ENCODE peak calls at places on chromosomes 1 and 21, in nine cellular contexts. One of them, this sample, is unnamed.

GRCh38 chr1:204036882-204037645 is 35.9 kb upstream of the SOX13 start:
- DNase-seq in heart right ventricle: no peak
- DNase-seq in neural progenitor cell: no peak
- DNase-seq in Caco-2: no peak
- DNase-seq in BE2C: no peak
- DNase-seq in GM06990: no peak
- DNase-seq in fibroblast of pulmonary artery: no peak
- DNase-seq in progenitor cell of endocrine pancreas: no peak
- DNase-seq in sigmoid colon: no peak
- DNase-seq in this sample: no peak

GRCh38 chr1:231335663-231336602 is 1.7 kb downstream of the EXOC8 start:
- DNase-seq in neural progenitor cell: no peak
- DNase-seq in fibroblast of pulmonary artery: no peak
- DNase-seq in BE2C: no peak
- DNase-seq in heart right ventricle: no peak
- DNase-seq in sigmoid colon: no peak
- DNase-seq in Caco-2: peak
- DNase-seq in progenitor cell of endocrine pancreas: no peak
- DNase-seq in GM06990: no peak
- DNase-seq in this sample: no peak

GRCh38 chr1:34479731-34480130 is 275.1 kb upstream of the GJB5 start:
- DNase-seq in progenitor cell of endocrine pancreas: no peak
- DNase-seq in BE2C: peak
- DNase-seq in Caco-2: no peak
- DNase-seq in heart right ventricle: no peak
- DNase-seq in neural progenitor cell: peak
- DNase-seq in fibroblast of pulmonary artery: no peak
- DNase-seq in GM06990: no peak
- DNase-seq in sigmoid colon: no peak
- DNase-seq in this sample: no peak

GRCh38 chr1:113963281-113963906 is 15.9 kb upstream of the OLFML3 start:
- DNase-seq in progenitor cell of endocrine pancreas: no peak
- DNase-seq in heart right ventricle: no peak
- DNase-seq in neural progenitor cell: no peak
- DNase-seq in fibroblast of pulmonary artery: peak
- DNase-seq in sigmoid colon: no peak
- DNase-seq in Caco-2: no peak
- DNase-seq in GM06990: no peak
- DNase-seq in BE2C: no peak
- DNase-seq in this sample: no peak

GRCh38 chr1:217493290-217493689 is 137.6 kb downstream of the GPATCH2 start:
- DNase-seq in heart right ventricle: no peak
- DNase-seq in fibroblast of pulmonary artery: peak
- DNase-seq in Caco-2: no peak
- DNase-seq in sigmoid colon: no peak
- DNase-seq in progenitor cell of endocrine pancreas: no peak
- DNase-seq in BE2C: peak
- DNase-seq in neural progenitor cell: no peak
- DNase-seq in GM06990: no peak
- DNase-seq in this sample: no peak

GRCh38 chr1:54400321-54400720 is 5.9 kb downstream of the SSBP3 start:
- DNase-seq in Caco-2: no peak
- DNase-seq in neural progenitor cell: no peak
- DNase-seq in progenitor cell of endocrine pancreas: no peak
- DNase-seq in GM06990: no peak
- DNase-seq in BE2C: no peak
- DNase-seq in sigmoid colon: no peak
- DNase-seq in fibroblast of pulmonary artery: no peak
- DNase-seq in heart right ventricle: no peak
- DNase-seq in this sample: no peak

GRCh38 chr1:157868664-157869063 is 27.1 kb upstream of the CD5L start:
- DNase-seq in Caco-2: no peak
- DNase-seq in fibroblast of pulmonary artery: no peak
- DNase-seq in BE2C: no peak
- DNase-seq in neural progenitor cell: no peak
- DNase-seq in progenitor cell of endocrine pancreas: no peak
- DNase-seq in heart right ventricle: no peak
- DNase-seq in sigmoid colon: no peak
- DNase-seq in GM06990: no peak
- DNase-seq in this sample: no peak

GRCh38 chr1:204975568-204976235 is 67.3 kb upstream of the CNTN2 start:
- DNase-seq in fibroblast of pulmonary artery: peak
- DNase-seq in Caco-2: peak
- DNase-seq in GM06990: no peak
- DNase-seq in sigmoid colon: no peak
- DNase-seq in BE2C: peak
- DNase-seq in heart right ventricle: peak
- DNase-seq in progenitor cell of endocrine pancreas: peak
- DNase-seq in neural progenitor cell: peak
- DNase-seq in this sample: peak

GRCh38 chr1:41622402-41622801 is 137.9 kb upstream of the EDN2 start:
- DNase-seq in BE2C: no peak
- DNase-seq in progenitor cell of endocrine pancreas: no peak
- DNase-seq in neural progenitor cell: no peak
- DNase-seq in GM06990: no peak
- DNase-seq in sigmoid colon: peak
- DNase-seq in Caco-2: no peak
- DNase-seq in heart right ventricle: no peak
- DNase-seq in fibroblast of pulmonary artery: peak
- DNase-seq in this sample: no peak

GRCh38 chr1:215082532-215083407 is at the start of gene KCNK2:
- DNase-seq in BE2C: peak
- DNase-seq in progenitor cell of endocrine pancreas: peak
- DNase-seq in heart right ventricle: no peak
- DNase-seq in fibroblast of pulmonary artery: peak
- DNase-seq in GM06990: no peak
- DNase-seq in Caco-2: no peak
- DNase-seq in neural progenitor cell: peak
- DNase-seq in sigmoid colon: no peak
- DNase-seq in this sample: peak

GRCh38 chr21:15363921-15364320 is 299.1 kb upstream of the NRIP1 start:
- DNase-seq in BE2C: no peak
- DNase-seq in sigmoid colon: no peak
- DNase-seq in GM06990: no peak
- DNase-seq in neural progenitor cell: no peak
- DNase-seq in progenitor cell of endocrine pancreas: no peak
- DNase-seq in fibroblast of pulmonary artery: peak
- DNase-seq in heart right ventricle: no peak
- DNase-seq in Caco-2: no peak
- DNase-seq in this sample: no peak

GRCh38 chr1:203035111-203036000 is 9.1 kb downstream of the PPFIA4 start:
- DNase-seq in sigmoid colon: no peak
- DNase-seq in Caco-2: no peak
- DNase-seq in BE2C: no peak
- DNase-seq in fibroblast of pulmonary artery: no peak
- DNase-seq in heart right ventricle: no peak
- DNase-seq in GM06990: no peak
- DNase-seq in neural progenitor cell: no peak
- DNase-seq in progenitor cell of endocrine pancreas: no peak
- DNase-seq in this sample: no peak

GRCh38 chr1:77643456-77643855 is 39.0 kb downstream of the ZZZ3 start:
- DNase-seq in sigmoid colon: no peak
- DNase-seq in Caco-2: no peak
- DNase-seq in fibroblast of pulmonary artery: no peak
- DNase-seq in progenitor cell of endocrine pancreas: no peak
- DNase-seq in neural progenitor cell: no peak
- DNase-seq in BE2C: no peak
- DNase-seq in GM06990: no peak
- DNase-seq in heart right ventricle: no peak
- DNase-seq in this sample: no peak

GRCh38 chr1:64111787-64112186 is 91.6 kb upstream of the UBE2U start:
- DNase-seq in fibroblast of pulmonary artery: no peak
- DNase-seq in sigmoid colon: no peak
- DNase-seq in neural progenitor cell: no peak
- DNase-seq in heart right ventricle: no peak
- DNase-seq in Caco-2: no peak
- DNase-seq in progenitor cell of endocrine pancreas: no peak
- DNase-seq in BE2C: no peak
- DNase-seq in GM06990: no peak
- DNase-seq in this sample: no peak

GRCh38 chr1:229420765-229421164 is 13.1 kb downstream of the ACTA1 start:
- DNase-seq in BE2C: no peak
- DNase-seq in GM06990: no peak
- DNase-seq in fibroblast of pulmonary artery: no peak
- DNase-seq in heart right ventricle: no peak
- DNase-seq in sigmoid colon: no peak
- DNase-seq in progenitor cell of endocrine pancreas: no peak
- DNase-seq in Caco-2: peak
- DNase-seq in neural progenitor cell: no peak
- DNase-seq in this sample: no peak

GRCh38 chr1:79551321-79551720 is 544.8 kb upstream of the ADGRL4 start:
- DNase-seq in Caco-2: no peak
- DNase-seq in BE2C: no peak
- DNase-seq in sigmoid colon: no peak
- DNase-seq in progenitor cell of endocrine pancreas: no peak
- DNase-seq in GM06990: no peak
- DNase-seq in neural progenitor cell: no peak
- DNase-seq in fibroblast of pulmonary artery: peak
- DNase-seq in heart right ventricle: no peak
- DNase-seq in this sample: no peak

DNA sequence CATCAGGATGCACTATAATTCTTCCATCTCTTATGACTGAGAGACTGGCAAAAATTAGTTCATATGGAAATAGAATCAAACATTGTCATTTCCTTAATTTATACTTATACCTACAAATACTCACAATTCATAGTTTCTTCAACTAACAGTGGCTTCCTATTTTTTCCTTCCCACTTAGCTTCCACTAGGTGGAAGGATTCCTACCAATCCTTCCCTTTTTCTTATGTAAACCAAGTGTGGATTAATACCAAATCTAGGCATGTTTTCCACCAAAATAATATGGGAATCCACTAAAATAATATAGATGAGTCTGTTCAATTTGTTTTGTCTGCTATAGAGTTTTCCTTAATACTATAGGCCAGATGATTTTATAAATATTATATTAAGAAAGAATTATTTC is 1537.1 kb downstream of the PLA2G4A start:
- DNase-seq in GM06990: no peak
- DNase-seq in progenitor cell of endocrine pancreas: no peak
- DNase-seq in fibroblast of pulmonary artery: no peak
- DNase-seq in sigmoid colon: no peak
- DNase-seq in BE2C: no peak
- DNase-seq in heart right ventricle: no peak
- DNase-seq in neural progenitor cell: no peak
- DNase-seq in Caco-2: no peak
- DNase-seq in this sample: no peak
- TF ChIP-seq CTCF in GM06990: no peak
- TF ChIP-seq CTCF in progenitor cell of endocrine pancreas: peak
- TF ChIP-seq CTCF in fibroblast of pulmonary artery: no peak
- TF ChIP-seq CTCF in sigmoid colon: no peak
- TF ChIP-seq CTCF in BE2C: peak
- TF ChIP-seq CTCF in heart right ventricle: no peak
- TF ChIP-seq CTCF in neural progenitor cell: peak
- TF ChIP-seq CTCF in Caco-2: no peak
- TF ChIP-seq CTCF in this sample: no peak

GRCh38 chr1:42860339-42861013 is 14.1 kb downstream of the ZNF691 start:
- DNase-seq in fibroblast of pulmonary artery: no peak
- DNase-seq in sigmoid colon: no peak
- DNase-seq in progenitor cell of endocrine pancreas: no peak
- DNase-seq in BE2C: no peak
- DNase-seq in GM06990: no peak
- DNase-seq in neural progenitor cell: no peak
- DNase-seq in Caco-2: no peak
- DNase-seq in heart right ventricle: no peak
- DNase-seq in this sample: no peak
- TF ChIP-seq CTCF in fibroblast of pulmonary artery: peak
- TF ChIP-seq CTCF in sigmoid colon: no peak
- TF ChIP-seq CTCF in progenitor cell of endocrine pancreas: peak
- TF ChIP-seq CTCF in BE2C: no peak
- TF ChIP-seq CTCF in GM06990: no peak
- TF ChIP-seq CTCF in neural progenitor cell: no peak
- TF ChIP-seq CTCF in Caco-2: no peak
- TF ChIP-seq CTCF in heart right ventricle: no peak
- TF ChIP-seq CTCF in this sample: peak

GRCh38 chr1:200302893-200303250 is 107.0 kb downstream of the ZNF281 start:
- DNase-seq in Caco-2: no peak
- DNase-seq in GM06990: no peak
- DNase-seq in BE2C: no peak
- DNase-seq in neural progenitor cell: peak
- DNase-seq in fibroblast of pulmonary artery: no peak
- DNase-seq in heart right ventricle: no peak
- DNase-seq in progenitor cell of endocrine pancreas: no peak
- DNase-seq in sigmoid colon: no peak
- DNase-seq in this sample: peak

GRCh38 chr1:200301152-200301551 is 108.7 kb downstream of the ZNF281 start:
- DNase-seq in Caco-2: no peak
- DNase-seq in heart right ventricle: no peak
- DNase-seq in fibroblast of pulmonary artery: no peak
- DNase-seq in GM06990: no peak
- DNase-seq in progenitor cell of endocrine pancreas: no peak
- DNase-seq in sigmoid colon: no peak
- DNase-seq in BE2C: no peak
- DNase-seq in neural progenitor cell: no peak
- DNase-seq in this sample: no peak

GRCh38 chr1:200304146-200304545 is 105.7 kb downstream of the ZNF281 start:
- DNase-seq in heart right ventricle: no peak
- DNase-seq in progenitor cell of endocrine pancreas: no peak
- DNase-seq in Caco-2: no peak
- DNase-seq in BE2C: no peak
- DNase-seq in neural progenitor cell: no peak
- DNase-seq in fibroblast of pulmonary artery: no peak
- DNase-seq in sigmoid colon: no peak
- DNase-seq in GM06990: no peak
- DNase-seq in this sample: no peak

GRCh38 chr1:200299571-200299970 is 110.3 kb downstream of the ZNF281 start:
- DNase-seq in sigmoid colon: no peak
- DNase-seq in BE2C: no peak
- DNase-seq in GM06990: no peak
- DNase-seq in heart right ventricle: no peak
- DNase-seq in progenitor cell of endocrine pancreas: no peak
- DNase-seq in neural progenitor cell: no peak
- DNase-seq in Caco-2: no peak
- DNase-seq in fibroblast of pulmonary artery: no peak
- DNase-seq in this sample: no peak

GRCh38 chr1:200302192-200302892 is 107.5 kb downstream of the ZNF281 start:
- DNase-seq in sigmoid colon: no peak
- DNase-seq in progenitor cell of endocrine pancreas: peak
- DNase-seq in BE2C: no peak
- DNase-seq in neural progenitor cell: peak
- DNase-seq in heart right ventricle: peak
- DNase-seq in Caco-2: peak
- DNase-seq in fibroblast of pulmonary artery: peak
- DNase-seq in GM06990: peak
- DNase-seq in this sample: peak
- TF ChIP-seq CTCF in sigmoid colon: no peak
- TF ChIP-seq CTCF in progenitor cell of endocrine pancreas: peak
- TF ChIP-seq CTCF in BE2C: no peak
- TF ChIP-seq CTCF in neural progenitor cell: no peak
- TF ChIP-seq CTCF in heart right ventricle: no peak
- TF ChIP-seq CTCF in Caco-2: peak
- TF ChIP-seq CTCF in fibroblast of pulmonary artery: peak
- TF ChIP-seq CTCF in GM06990: peak
- TF ChIP-seq CTCF in this sample: no peak

DNA sequence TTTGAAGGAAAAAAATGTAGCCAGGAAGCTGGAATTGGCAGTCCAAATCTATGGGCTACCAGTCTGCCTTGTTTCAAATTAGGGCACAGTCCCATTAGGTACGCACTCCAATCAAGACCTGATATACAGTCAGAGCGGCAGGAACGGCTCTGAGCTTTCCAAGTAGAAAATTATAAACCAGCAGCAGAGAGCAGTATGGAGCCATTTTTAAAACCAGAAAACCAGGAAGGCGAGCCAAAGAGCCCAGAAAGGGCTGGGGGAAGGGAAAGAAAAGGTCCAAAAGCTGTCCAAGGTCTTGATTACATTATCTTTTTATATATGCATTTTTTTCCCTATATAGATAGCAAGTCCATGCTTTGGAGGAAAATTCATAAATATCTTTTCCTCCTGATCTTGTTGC is 719.0 kb downstream of the RWDD3 start:
- DNase-seq in progenitor cell of endocrine pancreas: no peak
- DNase-seq in Caco-2: peak
- DNase-seq in GM06990: no peak
- DNase-seq in BE2C: peak
- DNase-seq in sigmoid colon: no peak
- DNase-seq in heart right ventricle: no peak
- DNase-seq in neural progenitor cell: peak
- DNase-seq in fibroblast of pulmonary artery: peak
- DNase-seq in this sample: no peak
- TF ChIP-seq CTCF in progenitor cell of endocrine pancreas: peak
- TF ChIP-seq CTCF in Caco-2: no peak
- TF ChIP-seq CTCF in GM06990: no peak
- TF ChIP-seq CTCF in BE2C: peak
- TF ChIP-seq CTCF in sigmoid colon: peak
- TF ChIP-seq CTCF in heart right ventricle: peak
- TF ChIP-seq CTCF in neural progenitor cell: peak
- TF ChIP-seq CTCF in fibroblast of pulmonary artery: peak
- TF ChIP-seq CTCF in this sample: no peak